ENCODE peak calls at places on chromosomes 11 and 22, in ten cellular contexts. C is PC-3; X is left ventricle myocardium inferior; D is pancreas; M is tibial artery; K is breast epithelium; T is stomach; A is OCI-LY7; U is kidney; N is CD8-positive, alpha-beta T cell. H is an unnamed sample.

GRCh38 chr11:96310236-96310635 is 32.8 kb downstream of the MAML2 start:
- DNase-seq in C (no peak), X (no peak), D (no peak), M (no peak), K (no peak), T (no peak), A (no peak), U (no peak), N (no peak), H (no peak)

GRCh38 chr11:923691-924405 is 1.8 kb upstream of the AP2A2 start:
- DNase-seq in C (no peak), X (no peak), D (no peak), M (no peak), K (no peak), T (no peak), A (no peak), U (peak; percentile 63), N (no peak), H (no peak)

GRCh38 chr11:113274708-113275582 is 39.4 kb upstream of the TTC12 start:
- DNase-seq in C (peak; percentile 19), X (no peak), D (no peak), M (no peak), K (no peak), T (no peak), A (no peak), U (no peak), N (peak; percentile 36), H (no peak)

GRCh38 chr11:113261709-113262475 is 52.5 kb upstream of the TTC12 start:
- DNase-seq in C (peak; percentile 20), X (no peak), D (no peak), M (no peak), K (no peak), T (no peak), A (no peak), U (no peak), N (no peak), H (no peak)

GRCh38 chr22:37212174-37212906 is at the start of gene SSTR3:
- DNase-seq in C (no peak), X (no peak), D (peak; percentile 28), M (no peak), K (no peak), T (no peak), A (no peak), U (peak; percentile 69), N (no peak), H (no peak)

GRCh38 chr11:128379587-128380279 is 207.6 kb downstream of the ETS1 start:
- DNase-seq in C (peak; percentile 71), X (no peak), D (no peak), M (no peak), K (no peak), T (no peak), A (no peak), U (no peak), N (no peak), H (no peak)

GRCh38 chr11:62269654-62270278 is at the start of gene SCGB2A2:
- DNase-seq in C (peak; percentile 73), X (no peak), D (no peak), M (no peak), K (peak; percentile 74), T (no peak), A (no peak), U (no peak), N (no peak), H (no peak)

GRCh38 chr11:61171907-61172306 is 10.7 kb upstream of the VPS37C start:
- DNase-seq in C (no peak), X (no peak), D (no peak), M (no peak), K (no peak), T (peak; percentile 22), A (no peak), U (no peak), N (no peak), H (no peak)

GRCh38 chr11:20013346-20014066 is 146.8 kb downstream of the DBX1 start:
- DNase-seq in C (peak; percentile 87), X (peak; percentile 35), D (no peak), M (no peak), K (no peak), T (no peak), A (no peak), U (no peak), N (no peak), H (no peak)

GRCh38 chr11:100719362-100719761 is 32.3 kb downstream of the ARHGAP42 start:
- DNase-seq in C (peak; percentile 55), X (no peak), D (no peak), M (no peak), K (no peak), T (no peak), A (no peak), U (no peak), N (no peak), H (no peak)

GRCh38 chr22:29451863-29452262 is 13.5 kb downstream of the RFPL1 start:
- DNase-seq in C (no peak), X (no peak), D (no peak), M (no peak), K (no peak), T (no peak), A (no peak), U (no peak), N (no peak), H (no peak)

GRCh38 chr11:1238767-1239595 is 16.1 kb downstream of the MUC5B start:
- DNase-seq in C (peak; percentile 33), X (no peak), D (peak; percentile 59), M (no peak), K (peak; percentile 70), T (peak; percentile 61), A (no peak), U (no peak), N (no peak), H (no peak)

GRCh38 chr11:115613986-115614625 is 109.9 kb upstream of the CADM1 start:
- DNase-seq in C (peak; percentile 12), X (no peak), D (no peak), M (no peak), K (no peak), T (no peak), A (no peak), U (no peak), N (no peak), H (peak; percentile 59)

GRCh38 chr11:79637219-79637618 is 196.4 kb upstream of the TENM4 start:
- DNase-seq in C (no peak), X (no peak), D (no peak), M (no peak), K (no peak), T (no peak), A (no peak), U (no peak), N (no peak), H (no peak)

GRCh38 chr22:22893077-22893805 is 5.6 kb downstream of the IGLL5 start:
- DNase-seq in C (no peak), X (no peak), D (no peak), M (no peak), K (no peak), T (no peak), A (peak; percentile 57), U (no peak), N (no peak), H (no peak)

GRCh38 chr11:68146704-68147474 is 25.7 kb upstream of the CHKA start:
- DNase-seq in C (peak; percentile 93), X (no peak), D (peak; percentile 86), M (no peak), K (no peak), T (peak; percentile 85), A (no peak), U (no peak), N (no peak), H (no peak)

GRCh38 chr11:103659138-103659734 is 377.2 kb upstream of the DDI1 start:
- DNase-seq in C (peak; percentile 41), X (no peak), D (no peak), M (no peak), K (no peak), T (no peak), A (no peak), U (no peak), N (no peak), H (no peak)
- TF ChIP-seq CTCF in C (peak; percentile 60), X (peak; percentile 43), D (no peak), M (no peak), K (no peak), T (no peak), A (no peak), U (no peak), N (no peak), H (peak; percentile 39)

DNA sequence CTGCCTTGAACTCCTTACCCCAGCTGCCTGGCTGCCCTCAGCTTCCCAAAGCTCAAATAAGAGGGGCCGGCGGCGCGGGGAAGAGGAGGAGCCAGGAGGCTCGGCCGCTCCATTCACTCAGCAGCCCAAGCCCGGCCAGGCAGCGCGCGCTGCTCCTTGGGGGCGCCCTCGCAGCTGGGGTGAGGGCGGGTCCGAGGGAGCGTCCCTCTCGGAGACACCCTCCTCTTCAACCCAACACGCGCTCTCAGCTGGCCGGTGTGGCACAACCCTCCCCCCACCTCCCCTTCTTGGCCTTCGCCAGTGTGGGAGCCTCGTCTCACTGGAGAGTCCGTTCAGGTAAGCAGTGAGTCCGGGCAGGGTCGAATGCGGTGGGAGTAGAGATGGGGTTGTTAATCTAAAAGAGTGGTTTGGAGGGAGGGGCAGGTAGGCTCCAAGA is at the start of gene WT1:
- DNase-seq in C (peak; percentile 52), X (peak; percentile 66), D (no peak), M (no peak), K (no peak), T (no peak), A (no peak), U (peak; percentile 73), N (no peak), H (no peak)
- H3K4me3 ChIP-seq in C (peak within 1 kb of the TSS; percentile 86), X (peak within 1 kb of the TSS; percentile 72), D (peak within 1 kb of the TSS; percentile 12), M (no peak within 1 kb of the TSS), K (no peak within 1 kb of the TSS), T (peak within 1 kb of the TSS; percentile 19), A (no peak within 1 kb of the TSS), U (peak within 1 kb of the TSS; percentile 37), N (no peak within 1 kb of the TSS), H (no peak within 1 kb of the TSS)

GRCh38 chr11:121071456-121072236 is 29.4 kb upstream of the TECTA start:
- DNase-seq in C (no peak), X (no peak), D (no peak), M (no peak), K (no peak), T (no peak), A (no peak), U (no peak), N (no peak), H (no peak)
- H3K27ac ChIP-seq in C (no peak overlapping the region), X (peak overlapping the region; percentile 51), D (no peak overlapping the region), M (no peak overlapping the region), K (peak overlapping the region; percentile 40), T (no peak overlapping the region), A (no peak overlapping the region), U (no peak overlapping the region), N (no peak overlapping the region), H (no peak overlapping the region)

DNA sequence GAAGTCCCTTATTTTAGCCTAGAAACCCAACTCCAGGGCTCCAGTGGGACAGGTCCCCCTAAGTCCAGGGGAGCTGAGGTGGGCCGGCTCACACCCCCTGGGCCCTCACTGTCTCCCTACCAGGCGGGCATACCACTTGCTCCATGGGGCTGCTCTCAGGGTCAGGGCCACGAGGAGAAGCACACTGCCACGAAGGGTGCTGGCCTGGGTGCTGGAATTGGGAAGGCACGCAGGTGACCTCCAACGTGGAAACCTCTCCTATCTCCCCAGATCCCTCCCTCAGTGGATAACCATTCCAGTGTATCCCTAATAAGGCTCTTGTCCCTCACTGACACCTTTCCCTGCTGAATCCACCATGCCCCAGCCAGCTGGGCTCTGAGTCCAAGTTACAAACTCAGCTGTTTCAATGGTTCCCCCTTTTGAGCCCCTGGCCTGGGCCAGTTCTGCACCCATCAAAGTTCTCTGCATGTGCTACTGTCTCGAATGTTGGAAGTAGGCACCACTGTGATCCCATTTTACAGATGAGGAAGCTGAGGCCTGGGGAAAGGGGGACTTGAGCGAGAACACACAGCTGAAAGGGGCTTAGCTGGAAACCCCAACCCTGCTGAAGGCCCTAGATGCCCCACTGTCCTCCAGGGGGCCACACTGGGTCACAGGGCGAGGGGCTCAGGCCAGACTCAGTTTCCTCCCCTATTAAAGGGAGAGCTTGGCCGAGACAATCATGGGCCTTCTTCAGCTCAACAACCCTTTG is 1.5 kb downstream of the SHISAL1 start:
- DNase-seq in C (no peak), X (no peak), D (no peak), M (no peak), K (no peak), T (no peak), A (no peak), U (no peak), N (no peak), H (no peak)
- TF ChIP-seq CTCF in C (no peak), X (no peak), D (no peak), M (no peak), K (no peak), T (no peak), A (peak; percentile 54), U (no peak), N (no peak), H (peak; percentile 9)

H was measured in AG04450.